ENCODE peak calls at places on chromosome 10, in ten cellular contexts. K is BJ, S is cardiac muscle cell, O is HFFc6, P is NCI-H1417, Q is kidney glomerular epithelial cell, Z is AG08395, X is NCI-H1105, T is NCI-H1694 treated with DMSO at 0.1 percent for 48 hours, Y is T-helper 1 cell. V is an unnamed sample.

GRCh38 chr10:784759-785538 is 95.5 kb upstream of the DIP2C start:
- DNase-seq in K (no peak), S (peak), O (peak), P (peak), Q (peak), Z (peak), X (peak), T (peak), Y (no peak), V (peak)

GRCh38 chr10:103915794-103916193 is 2.2 kb downstream of the STN1 start:
- DNase-seq in K (no peak), S (no peak), O (no peak), P (no peak), Q (no peak), Z (no peak), X (no peak), T (no peak), Y (no peak), V (no peak)

GRCh38 chr10:88515235-88515634 is 67.9 kb downstream of the RNLS start:
- DNase-seq in K (no peak), S (no peak), O (peak), P (no peak), Q (no peak), Z (no peak), X (no peak), T (no peak), Y (no peak), V (no peak)

GRCh38 chr10:74967850-74968620 is 141.6 kb downstream of the KAT6B start:
- DNase-seq in K (no peak), S (no peak), O (no peak), P (peak), Q (no peak), Z (no peak), X (peak), T (peak), Y (no peak), V (no peak)

GRCh38 chr10:132518572-132519381 is 18.8 kb upstream of the INPP5A start:
- DNase-seq in K (no peak), S (peak), O (no peak), P (peak), Q (no peak), Z (no peak), X (peak), T (no peak), Y (no peak), V (no peak)

GRCh38 chr10:128887856-128888255 is 579.2 kb upstream of the MGMT start:
- DNase-seq in K (no peak), S (no peak), O (no peak), P (no peak), Q (no peak), Z (no peak), X (no peak), T (no peak), Y (no peak), V (no peak)

GRCh38 chr10:123529146-123529760 is 136.9 kb upstream of the GPR26 start:
- DNase-seq in K (no peak), S (peak), O (no peak), P (no peak), Q (no peak), Z (no peak), X (no peak), T (no peak), Y (no peak), V (no peak)

GRCh38 chr10:73827346-73828089 is 16.1 kb upstream of the NDST2 start:
- DNase-seq in K (no peak), S (no peak), O (no peak), P (no peak), Q (peak), Z (no peak), X (no peak), T (no peak), Y (no peak), V (no peak)

GRCh38 chr10:84783386-84783785 is 455.0 kb downstream of the CCSER2 start:
- DNase-seq in K (no peak), S (peak), O (no peak), P (peak), Q (peak), Z (no peak), X (no peak), T (peak), Y (no peak), V (no peak)

GRCh38 chr10:115948415-115948814 is 324.6 kb downstream of the GFRA1 start:
- DNase-seq in K (no peak), S (no peak), O (peak), P (no peak), Q (no peak), Z (peak), X (no peak), T (no peak), Y (no peak), V (no peak)

GRCh38 chr10:4820804-4821401 is 5.1 kb upstream of the AKR1E2 start:
- DNase-seq in K (no peak), S (no peak), O (no peak), P (no peak), Q (no peak), Z (no peak), X (no peak), T (no peak), Y (no peak), V (no peak)